ENCODE peak calls at places on chromosomes 3 and 15, in eight cellular contexts. Y, M, E, D, W, G, K and T are unnamed samples. For H3K27me3, the result is how much of the 10 kb centered on the place peaks cover.

GRCh38 chr3:152650177-152650576 is 184.8 kb upstream of the P2RY1 start:
- DNase-seq in Y (peak), M (peak), E (no peak), D (no peak), W (no peak), G (no peak), K (no peak), T (no peak)

GRCh38 chr3:93961489-93961888 is 12.2 kb downstream of the PROS1 start:
- DNase-seq in Y (no peak), M (no peak), E (no peak), D (no peak), W (no peak), G (no peak), K (no peak), T (no peak)

GRCh38 chr3:178082508-178082907 is 453.7 kb upstream of the KCNMB2 start:
- DNase-seq in Y (no peak), M (no peak), E (no peak), D (no peak), W (no peak), G (no peak), K (no peak), T (no peak)

GRCh38 chr3:97719156-97719821 is 45.3 kb upstream of the ARL6 start:
- DNase-seq in Y (peak), M (peak), E (no peak), D (peak), W (peak), G (peak), K (peak), T (peak)

GRCh38 chr15:80468776-80469175 is 64.6 kb downstream of the ARNT2 start:
- DNase-seq in Y (no peak), M (no peak), E (no peak), D (no peak), W (no peak), G (no peak), K (no peak), T (no peak)

GRCh38 chr3:111592941-111593340 is 2.2 kb downstream of the ZBED2 start:
- DNase-seq in Y (no peak), M (no peak), E (no peak), D (no peak), W (no peak), G (no peak), K (no peak), T (no peak)

GRCh38 chr3:43796041-43796596 is 105.4 kb downstream of the ABHD5 start:
- DNase-seq in Y (no peak), M (no peak), E (no peak), D (no peak), W (no peak), G (no peak), K (no peak), T (no peak)

GRCh38 chr3:11568503-11569155 is 75.1 kb downstream of the VGLL4 start:
- DNase-seq in Y (peak), M (peak), E (no peak), D (peak), W (peak), G (peak), K (peak), T (peak)

GRCh38 chr3:171896341-171896740 is 53.2 kb downstream of the TMEM212 start:
- DNase-seq in Y (no peak), M (no peak), E (no peak), D (no peak), W (no peak), G (no peak), K (no peak), T (no peak)

GRCh38 chr3:181713300-181713647 is 1.5 kb downstream of the SOX2 start:
- DNase-seq in Y (no peak), M (no peak), E (no peak), D (no peak), W (no peak), G (no peak), K (no peak), T (no peak)
- H3K4me3 ChIP-seq in Y (peak), M (no peak), E (peak), D (no peak), W (peak), G (no peak), K (no peak), T (no peak)

GRCh38 chr3:50457988-50458387 is 45.4 kb downstream of the CACNA2D2 start:
- DNase-seq in Y (no peak), M (no peak), E (no peak), D (no peak), W (no peak), G (no peak), K (no peak), T (no peak)
- H3K27me3 ChIP-seq in Y (under half), M (under half), E (under half), D (under half), W (under half), G (under half), K (under half), T (under half)

DNA sequence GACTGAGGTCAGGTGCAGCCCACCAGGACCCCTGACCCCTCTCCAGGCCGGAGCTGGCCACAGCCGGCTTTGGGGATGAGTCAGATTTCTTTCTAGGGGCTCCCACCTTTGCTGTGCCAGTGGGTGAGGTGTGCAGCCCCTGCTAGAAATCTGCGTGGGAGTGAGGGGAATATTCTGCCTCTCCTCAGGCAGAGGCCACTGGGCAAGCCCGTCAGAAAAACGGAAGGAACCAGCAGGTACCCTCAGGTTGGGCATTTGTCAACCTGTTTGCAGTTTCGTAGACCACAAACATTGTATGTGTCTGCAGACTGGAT is 1.8 kb downstream of the CTDSPL start:
- DNase-seq in Y (no peak), M (no peak), E (no peak), D (no peak), W (no peak), G (no peak), K (no peak), T (no peak)
- H3K4me3 ChIP-seq in Y (peak), M (peak), E (peak), D (peak), W (peak), G (peak), K (peak), T (peak)

DNA sequence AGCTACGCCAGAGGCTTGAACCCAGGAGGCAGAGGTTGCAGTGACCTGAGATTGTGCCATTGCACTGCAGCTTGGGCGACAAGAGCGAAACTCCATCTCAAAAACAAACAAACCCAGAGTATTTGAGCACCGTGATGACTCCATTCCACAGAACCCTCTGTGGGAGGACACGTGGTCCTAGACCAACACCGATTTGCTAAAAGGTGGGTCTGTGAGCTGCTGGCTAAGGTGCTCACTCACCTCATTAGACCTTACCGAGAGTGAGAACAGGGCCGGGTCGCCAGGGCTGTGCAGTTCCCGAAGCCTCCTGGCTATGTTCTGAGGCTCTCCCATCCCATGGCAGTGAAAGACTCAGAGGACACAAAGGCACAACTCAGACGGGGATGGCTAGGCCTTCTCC is 17.9 kb downstream of the ABHD2 start:
- DNase-seq in Y (no peak), M (no peak), E (no peak), D (no peak), W (no peak), G (no peak), K (no peak), T (no peak)
- H3K27me3 ChIP-seq in Y (under half), M (under half), E (under half), D (under half), W (under half), G (under half), K (under half), T (under half)

DNA sequence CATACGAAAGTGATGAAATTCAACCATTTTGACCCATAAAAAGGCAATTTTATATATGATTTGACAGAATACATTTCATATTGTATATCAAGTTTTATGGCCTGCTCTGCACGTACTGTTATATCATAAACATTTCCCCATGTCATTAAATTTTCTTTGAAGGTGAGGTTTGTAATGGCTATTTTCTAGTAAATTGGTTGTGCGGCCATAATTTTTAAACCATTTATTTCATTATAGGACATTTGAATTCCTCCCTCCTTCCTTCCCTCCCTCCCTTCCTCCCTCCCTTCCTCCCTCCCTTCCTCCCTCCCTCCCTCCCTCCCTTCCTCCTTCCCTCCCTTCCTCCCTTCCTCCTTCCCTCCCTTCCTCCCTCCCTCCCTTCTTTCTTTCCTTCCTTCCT is 87.4 kb upstream of the AGBL1 start:
- DNase-seq in Y (no peak), M (no peak), E (no peak), D (no peak), W (no peak), G (no peak), K (no peak), T (no peak)
- H3K4me3 ChIP-seq in Y (no peak), M (no peak), E (no peak), D (no peak), W (no peak), G (no peak), K (no peak), T (no peak)

DNA sequence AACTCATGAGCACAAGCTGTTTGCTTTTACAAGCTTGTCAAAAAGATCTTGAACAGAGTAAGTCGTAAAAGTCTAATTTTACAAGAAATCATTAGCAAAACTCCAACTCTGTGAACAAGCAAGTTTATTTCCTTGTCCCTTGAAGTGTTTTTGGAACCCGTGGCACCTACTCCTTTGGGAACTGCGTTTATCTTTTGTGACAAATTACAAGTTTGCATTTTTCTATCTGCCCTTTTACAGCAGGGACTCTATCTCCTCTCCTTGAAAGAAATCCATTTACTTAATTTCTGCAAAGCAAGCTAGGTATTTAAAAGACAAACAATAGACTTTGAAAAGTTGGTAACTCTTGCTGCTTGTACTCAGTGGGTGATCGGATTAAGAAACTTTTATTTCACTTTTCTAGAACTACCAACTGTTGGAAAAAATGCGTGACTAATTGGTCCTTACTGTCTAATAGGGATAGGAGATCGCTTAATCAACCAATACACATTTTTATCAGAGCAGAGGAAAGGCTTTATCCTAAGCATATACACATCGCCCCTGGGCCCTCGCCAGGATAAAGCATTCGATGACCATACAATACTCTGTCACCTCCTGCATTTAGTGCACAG is 1.9 kb downstream of the PRTG start:
- DNase-seq in Y (no peak), M (no peak), E (no peak), D (no peak), W (no peak), G (no peak), K (no peak), T (no peak)
- H3K27me3 ChIP-seq in Y (under half), M (under half), E (half or more), D (under half), W (under half), G (under half), K (under half), T (under half)

DNA sequence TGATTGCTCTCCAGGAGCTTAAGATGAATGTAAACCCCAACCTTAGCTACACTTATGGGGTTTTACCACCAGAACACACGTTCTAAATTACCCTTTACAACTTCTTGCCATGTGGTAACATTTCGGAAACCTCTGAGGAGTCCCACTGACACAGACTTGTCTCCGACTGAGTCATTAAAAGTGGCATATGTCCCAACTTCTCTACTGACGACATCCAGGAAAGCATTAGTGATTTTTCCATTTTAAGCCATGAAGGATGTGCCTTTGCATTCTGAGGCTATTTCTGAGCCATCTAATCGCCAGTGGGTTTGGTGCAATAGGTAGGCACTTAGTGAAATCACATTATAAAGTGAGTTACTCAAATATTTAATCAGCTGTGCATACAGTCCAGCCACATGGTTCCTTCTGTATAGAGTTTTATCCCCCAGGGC is 32.4 kb downstream of the C2CD4A start:
- DNase-seq in Y (no peak), M (no peak), E (no peak), D (no peak), W (peak), G (peak), K (no peak), T (no peak)
- H3K4me3 ChIP-seq in Y (no peak), M (no peak), E (no peak), D (no peak), W (no peak), G (peak), K (no peak), T (no peak)

GRCh38 chr3:13121553-13122001 is 48.3 kb upstream of the IQSEC1 start:
- DNase-seq in Y (no peak), M (no peak), E (no peak), D (no peak), W (no peak), G (no peak), K (no peak), T (no peak)
- H3K27me3 ChIP-seq in Y (under half), M (under half), E (under half), D (under half), W (under half), G (under half), K (under half), T (under half)

DNA sequence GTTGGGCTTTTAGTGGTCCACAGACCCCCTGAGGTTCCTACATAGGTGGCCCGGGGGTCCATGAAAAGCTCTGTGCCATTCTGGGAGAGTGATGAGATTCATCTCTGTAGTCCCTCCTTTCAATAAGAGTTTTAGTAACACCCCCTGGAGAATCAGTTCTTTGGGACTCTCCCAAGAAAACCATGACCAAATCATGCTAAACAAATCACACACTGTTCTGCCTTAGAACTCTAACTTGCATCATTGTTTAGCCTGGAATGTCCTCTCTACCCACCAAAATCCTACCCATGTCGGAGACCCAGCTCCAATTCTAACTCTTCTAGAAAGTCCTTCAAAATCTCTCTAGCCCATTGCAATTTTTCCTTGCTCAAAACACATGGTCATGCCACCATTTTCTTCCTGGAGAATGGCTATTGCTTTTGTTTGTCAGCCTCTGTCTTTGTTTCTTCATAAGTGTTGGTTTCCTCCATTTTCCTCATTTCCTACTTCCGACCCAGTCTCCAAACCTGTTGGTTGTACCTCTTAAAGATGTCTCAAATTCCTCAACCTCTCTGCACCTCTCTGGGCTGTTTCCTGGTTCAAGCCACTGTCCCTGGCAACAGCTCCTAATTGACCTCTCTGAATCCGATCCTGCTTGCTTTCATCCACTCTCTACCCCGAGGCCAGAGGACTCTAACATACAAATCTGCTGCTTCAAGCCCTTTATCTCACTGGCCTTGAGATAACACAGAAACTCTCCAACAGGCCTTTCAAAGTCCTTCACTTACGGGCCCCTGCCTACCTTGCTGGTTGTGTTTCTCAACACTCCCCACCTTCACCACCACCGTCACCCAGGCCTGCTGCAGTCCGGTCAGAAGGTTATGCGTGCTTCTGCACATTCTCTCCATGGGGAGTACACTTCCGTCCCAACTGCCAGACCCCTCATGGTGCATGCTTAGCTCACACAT is 23.7 kb downstream of the CYP19A1 start:
- DNase-seq in Y (no peak), M (no peak), E (no peak), D (no peak), W (no peak), G (no peak), K (no peak), T (no peak)
- H3K4me3 ChIP-seq in Y (no peak), M (no peak), E (no peak), D (no peak), W (no peak), G (no peak), K (no peak), T (no peak)

DNA sequence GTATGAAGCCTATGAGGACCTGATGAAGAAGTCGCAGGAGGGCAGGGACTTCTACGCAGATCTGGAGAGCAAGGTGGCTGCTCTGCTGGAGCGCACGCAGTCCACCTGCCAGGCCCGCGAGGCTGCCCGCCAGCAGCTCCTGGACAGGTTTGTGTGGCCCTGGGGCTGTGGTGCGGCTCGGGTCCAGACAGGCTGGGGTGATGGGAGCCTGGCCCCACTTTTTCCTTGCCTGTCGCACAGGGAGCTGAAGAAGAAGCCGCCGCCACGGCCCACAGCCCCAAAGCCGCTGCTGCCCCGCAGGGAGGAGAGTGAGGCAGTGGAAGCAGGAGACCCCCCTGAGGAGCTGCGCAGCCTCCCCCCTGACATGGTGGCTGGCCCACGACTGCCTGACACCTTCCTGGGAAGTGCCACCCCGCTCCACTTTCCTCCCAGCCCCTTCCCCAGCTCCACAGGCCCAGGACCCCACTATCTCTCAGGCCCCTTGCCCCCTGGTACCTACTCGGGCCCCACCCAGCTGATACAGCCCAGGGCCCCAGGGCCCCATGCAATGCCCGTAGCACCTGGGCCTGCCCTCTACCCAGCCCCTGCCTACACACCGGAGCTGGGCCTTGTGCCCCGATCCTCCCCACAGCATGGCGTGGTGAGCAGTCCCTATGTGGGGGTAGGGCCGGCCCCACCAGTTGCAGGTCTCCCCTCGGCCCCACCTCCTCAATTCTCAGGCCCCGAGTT is 29.0 kb downstream of the PTPN23 start:
- DNase-seq in Y (no peak), M (no peak), E (no peak), D (no peak), W (no peak), G (no peak), K (no peak), T (no peak)
- H3K27me3 ChIP-seq in Y (under half), M (under half), E (under half), D (under half), W (under half), G (under half), K (under half), T (under half)